ENCODE peak calls at places on chromosomes 5 and 9, in ten cellular contexts. C is hepatocyte; Q is neural progenitor cell; Y is Panc1; K is cardiac muscle cell; Z is psoas muscle; E is CD8-positive, alpha-beta T cell; N is fibroblast of lung; L is SK-N-SH; D is colonic mucosa. T is an unnamed sample.

GRCh38 chr9:1042466-1042865 is 7.7 kb upstream of the DMRT2 start:
- DNase-seq in C (no peak), Q (no peak), Y (no peak), K (peak; percentile 70), Z (peak; percentile 71), E (no peak), N (no peak), L (peak; percentile 68), D (peak; percentile 48), T (no peak)

GRCh38 chr5:34684281-34684979 is 28.3 kb downstream of the RAI14 start:
- DNase-seq in C (peak; percentile 75), Q (peak; percentile 78), Y (no peak), K (peak; percentile 17), Z (no peak), E (no peak), N (peak; percentile 44), L (peak; percentile 6), D (no peak), T (no peak)

GRCh38 chr9:133352635-133353340 is 3.5 kb downstream of the SURF1 start:
- DNase-seq in C (no peak), Q (no peak), Y (no peak), K (no peak), Z (no peak), E (no peak), N (no peak), L (no peak), D (no peak), T (no peak)

GRCh38 chr9:114653556-114654159 is 3.9 kb downstream of the TEX53 start:
- DNase-seq in C (peak; percentile 85), Q (peak; percentile 78), Y (peak; percentile 54), K (peak; percentile 80), Z (no peak), E (peak; percentile 75), N (peak; percentile 80), L (peak; percentile 69), D (peak; percentile 86), T (peak; percentile 67)

GRCh38 chr9:127194881-127195713 is 69.5 kb upstream of the GARNL3 start:
- DNase-seq in C (peak; percentile 59), Q (no peak), Y (no peak), K (no peak), Z (peak; percentile 52), E (no peak), N (no peak), L (no peak), D (no peak), T (no peak)

GRCh38 chr5:90014420-90014819 is 395.1 kb downstream of the CETN3 start:
- DNase-seq in C (no peak), Q (no peak), Y (no peak), K (no peak), Z (no peak), E (no peak), N (no peak), L (no peak), D (no peak), T (no peak)

GRCh38 chr5:79875230-79875629 is 115.8 kb downstream of the MTX3 start:
- DNase-seq in C (no peak), Q (no peak), Y (no peak), K (no peak), Z (peak; percentile 69), E (no peak), N (no peak), L (no peak), D (no peak), T (no peak)

GRCh38 chr9:969693-970309 is 6.7 kb upstream of the DMRT3 start:
- DNase-seq in C (no peak), Q (peak; percentile 50), Y (no peak), K (no peak), Z (no peak), E (no peak), N (no peak), L (no peak), D (no peak), T (no peak)

GRCh38 chr5:2277886-2278285 is 395.2 kb upstream of the IRX4 start:
- DNase-seq in C (no peak), Q (no peak), Y (no peak), K (no peak), Z (no peak), E (no peak), N (no peak), L (no peak), D (no peak), T (no peak)

GRCh38 chr9:93958121-93958874 is 3.1 kb upstream of the BARX1 start:
- DNase-seq in C (peak; percentile 69), Q (peak; percentile 74), Y (no peak), K (peak; percentile 57), Z (no peak), E (peak; percentile 27), N (no peak), L (peak; percentile 66), D (no peak), T (no peak)

GRCh38 chr9:125706661-125707539 is at the start of gene MAPKAP1:
- DNase-seq in C (peak; percentile 98), Q (peak; percentile 98), Y (peak; percentile 62), K (peak; percentile 97), Z (peak; percentile 99), E (peak; percentile 91), N (peak; percentile 95), L (peak; percentile 98), D (peak; percentile 98), T (peak; percentile 60)

GRCh38 chr9:4850611-4851010 is 57.9 kb downstream of the RCL1 start:
- DNase-seq in C (no peak), Q (peak; percentile 17), Y (no peak), K (no peak), Z (no peak), E (no peak), N (peak; percentile 50), L (no peak), D (no peak), T (no peak)

GRCh38 chr5:124394700-124395099 is 351.7 kb downstream of the ZNF608 start:
- DNase-seq in C (no peak), Q (no peak), Y (no peak), K (no peak), Z (no peak), E (no peak), N (no peak), L (no peak), D (no peak), T (no peak)

GRCh38 chr5:116527587-116527986 is 47.0 kb downstream of the SEMA6A start:
- DNase-seq in C (no peak), Q (no peak), Y (no peak), K (no peak), Z (no peak), E (no peak), N (no peak), L (no peak), D (no peak), T (no peak)
- H3K4me3 ChIP-seq in C (peak overlapping the region; percentile 18), Q (no peak overlapping the region), Y (no peak overlapping the region), K (no peak overlapping the region), Z (no peak overlapping the region), E (no peak overlapping the region), N (no peak overlapping the region), L (no peak overlapping the region), D (no peak overlapping the region), T (no peak overlapping the region)

DNA sequence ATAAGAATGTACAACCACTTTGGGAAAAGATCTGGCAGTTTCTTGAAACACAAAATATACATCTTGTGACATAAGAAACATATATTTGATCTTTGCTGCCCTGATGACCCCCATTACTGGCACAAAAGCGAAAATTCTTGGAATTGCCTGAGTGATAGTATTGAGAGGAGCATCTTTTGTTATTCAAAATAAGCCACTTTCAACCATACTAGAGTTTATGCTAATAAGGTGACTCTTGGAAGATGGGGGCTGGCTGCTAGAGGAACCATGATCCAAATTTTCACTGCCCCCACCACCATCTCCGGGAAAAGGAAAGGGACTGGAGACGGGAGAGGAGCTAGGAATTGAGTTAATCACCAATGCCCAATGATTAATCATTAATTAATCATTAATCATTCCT is 25.7 kb downstream of the FBXW11 start:
- DNase-seq in C (no peak), Q (peak; percentile 45), Y (no peak), K (no peak), Z (no peak), E (no peak), N (no peak), L (no peak), D (no peak), T (no peak)
- H3K9me3 ChIP-seq in C (no peaks in the 10 kb centered on the region), Q (no peaks in the 10 kb centered on the region), Y (peaks cover 11% of the 10 kb centered on the region), K (no peaks in the 10 kb centered on the region), Z (peaks cover 15% of the 10 kb centered on the region), E (peaks cover 7% of the 10 kb centered on the region), N (no peaks in the 10 kb centered on the region), L (peaks cover 32% of the 10 kb centered on the region), D (no peaks in the 10 kb centered on the region), T (no peaks in the 10 kb centered on the region)

GRCh38 chr9:136339958-136340310 is 12.6 kb downstream of the GPSM1 start:
- DNase-seq in C (no peak), Q (no peak), Y (no peak), K (no peak), Z (no peak), E (no peak), N (no peak), L (no peak), D (no peak), T (no peak)

GRCh38 chr9:136339173-136339957 is 12.0 kb downstream of the GPSM1 start:
- DNase-seq in C (peak; percentile 83), Q (peak; percentile 93), Y (peak; percentile 32), K (peak; percentile 84), Z (peak; percentile 80), E (no peak), N (peak; percentile 63), L (peak; percentile 83), D (peak; percentile 74), T (no peak)

GRCh38 chr9:136341769-136342168 is 14.4 kb downstream of the GPSM1 start:
- DNase-seq in C (no peak), Q (no peak), Y (no peak), K (no peak), Z (no peak), E (no peak), N (no peak), L (no peak), D (no peak), T (no peak)

GRCh38 chr9:136341042-136341655 is 13.8 kb downstream of the GPSM1 start:
- DNase-seq in C (no peak), Q (no peak), Y (no peak), K (no peak), Z (no peak), E (no peak), N (no peak), L (no peak), D (no peak), T (no peak)

DNA sequence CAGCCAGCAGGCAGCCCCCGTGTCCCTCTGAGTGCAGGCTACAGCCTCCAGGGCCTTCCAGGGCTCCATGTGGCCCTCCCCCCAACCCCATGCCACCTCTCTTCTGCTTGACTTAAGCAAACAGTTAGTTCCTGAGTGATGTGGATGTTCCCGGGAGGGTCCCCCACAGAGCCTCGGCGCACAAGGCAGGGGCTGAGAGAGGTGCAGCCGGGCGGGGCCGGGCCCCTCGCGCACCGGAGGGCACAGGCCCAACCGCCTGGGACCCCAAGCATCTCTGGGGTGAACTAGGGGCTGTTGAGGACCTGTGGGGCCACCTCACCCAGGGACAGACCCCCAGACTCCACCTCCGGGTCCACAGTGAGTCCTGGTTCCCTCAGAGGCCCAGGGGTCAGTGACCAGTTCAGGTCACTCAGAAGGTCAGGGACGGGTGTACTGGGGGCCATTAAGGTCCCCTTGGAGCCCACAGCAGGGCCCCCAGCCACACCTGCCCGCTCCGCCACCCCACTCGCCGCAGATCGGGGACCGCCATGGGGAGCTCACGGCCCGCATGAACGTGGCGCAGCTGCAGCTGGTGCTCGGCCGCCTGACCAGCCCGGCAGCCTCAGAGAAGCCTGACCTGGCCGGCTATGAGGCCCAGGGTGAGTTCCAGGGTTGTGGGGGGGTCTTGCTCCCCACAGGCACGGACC is 13.2 kb downstream of the GPSM1 start:
- DNase-seq in C (no peak), Q (no peak), Y (no peak), K (no peak), Z (no peak), E (no peak), N (no peak), L (no peak), D (no peak), T (no peak)
- H3K36me3 ChIP-seq in C (no peaks in the 10 kb centered on the region), Q (no peaks in the 10 kb centered on the region), Y (no peaks in the 10 kb centered on the region), K (peaks cover 6% of the 10 kb centered on the region), Z (no peaks in the 10 kb centered on the region), E (no peaks in the 10 kb centered on the region), N (peaks cover 52% of the 10 kb centered on the region), L (no peaks in the 10 kb centered on the region), D (no peaks in the 10 kb centered on the region), T (peaks cover 6% of the 10 kb centered on the region)

GRCh38 chr5:3948838-3949237 is 353.2 kb downstream of the IRX1 start:
- DNase-seq in C (no peak), Q (no peak), Y (no peak), K (no peak), Z (no peak), E (no peak), N (no peak), L (no peak), D (no peak), T (no peak)
- H3K4me3 ChIP-seq in C (no peak overlapping the region), Q (no peak overlapping the region), Y (no peak overlapping the region), K (no peak overlapping the region), Z (no peak overlapping the region), E (no peak overlapping the region), N (no peak overlapping the region), L (no peak overlapping the region), D (no peak overlapping the region), T (no peak overlapping the region)